ENCODE peak calls at places on chromosome 2, in seven cellular contexts. One of them, this sample, is unnamed.

GRCh38 chr2:169664978-169665930 is 29.0 kb downstream of the CFAP210 start:
- DNase-seq in CD4-positive, alpha-beta T cell: no peak
- DNase-seq in naive thymus-derived CD8-positive, alpha-beta T cell: no peak
- DNase-seq in effector CD4-positive, alpha-beta T cell: no peak
- DNase-seq in skeletal muscle cell: no peak
- DNase-seq in renal cortical epithelial cell: no peak
- DNase-seq in NCI-H460: no peak
- DNase-seq in this sample: no peak

GRCh38 chr2:170817247-170817998 is 736 bp downstream of the GAD1 start:
- DNase-seq in CD4-positive, alpha-beta T cell: no peak
- DNase-seq in naive thymus-derived CD8-positive, alpha-beta T cell: no peak
- DNase-seq in effector CD4-positive, alpha-beta T cell: no peak
- DNase-seq in skeletal muscle cell: no peak
- DNase-seq in renal cortical epithelial cell: peak; percentile 13
- DNase-seq in NCI-H460: no peak
- DNase-seq in this sample: no peak

GRCh38 chr2:20575935-20576597 is 74.8 kb downstream of the HS1BP3 start:
- DNase-seq in CD4-positive, alpha-beta T cell: no peak
- DNase-seq in naive thymus-derived CD8-positive, alpha-beta T cell: no peak
- DNase-seq in effector CD4-positive, alpha-beta T cell: no peak
- DNase-seq in skeletal muscle cell: no peak
- DNase-seq in renal cortical epithelial cell: no peak
- DNase-seq in NCI-H460: no peak
- DNase-seq in this sample: no peak

GRCh38 chr2:184698476-184698875 is 100.1 kb downstream of the ZNF804A start:
- DNase-seq in CD4-positive, alpha-beta T cell: no peak
- DNase-seq in naive thymus-derived CD8-positive, alpha-beta T cell: no peak
- DNase-seq in effector CD4-positive, alpha-beta T cell: no peak
- DNase-seq in skeletal muscle cell: no peak
- DNase-seq in renal cortical epithelial cell: no peak
- DNase-seq in NCI-H460: no peak
- DNase-seq in this sample: no peak

GRCh38 chr2:230441188-230441897 is 25.3 kb downstream of the SP100 start:
- DNase-seq in CD4-positive, alpha-beta T cell: peak; percentile 26
- DNase-seq in naive thymus-derived CD8-positive, alpha-beta T cell: no peak
- DNase-seq in effector CD4-positive, alpha-beta T cell: peak; percentile 20
- DNase-seq in skeletal muscle cell: no peak
- DNase-seq in renal cortical epithelial cell: no peak
- DNase-seq in NCI-H460: no peak
- DNase-seq in this sample: no peak

GRCh38 chr2:43455735-43456642 is 139.8 kb downstream of the THADA start:
- DNase-seq in CD4-positive, alpha-beta T cell: no peak
- DNase-seq in naive thymus-derived CD8-positive, alpha-beta T cell: no peak
- DNase-seq in effector CD4-positive, alpha-beta T cell: no peak
- DNase-seq in skeletal muscle cell: peak; percentile 93
- DNase-seq in renal cortical epithelial cell: peak; percentile 95
- DNase-seq in NCI-H460: no peak
- DNase-seq in this sample: no peak

GRCh38 chr2:23491622-23492336 is 106.8 kb downstream of the KLHL29 start:
- DNase-seq in CD4-positive, alpha-beta T cell: no peak
- DNase-seq in naive thymus-derived CD8-positive, alpha-beta T cell: no peak
- DNase-seq in effector CD4-positive, alpha-beta T cell: no peak
- DNase-seq in skeletal muscle cell: no peak
- DNase-seq in renal cortical epithelial cell: no peak
- DNase-seq in NCI-H460: no peak
- DNase-seq in this sample: no peak

GRCh38 chr2:231935207-231935524 is 9.0 kb upstream of the NPPC start:
- DNase-seq in CD4-positive, alpha-beta T cell: no peak
- DNase-seq in naive thymus-derived CD8-positive, alpha-beta T cell: no peak
- DNase-seq in effector CD4-positive, alpha-beta T cell: no peak
- DNase-seq in skeletal muscle cell: no peak
- DNase-seq in renal cortical epithelial cell: no peak
- DNase-seq in NCI-H460: no peak
- DNase-seq in this sample: no peak

This sample was measured in body of pancreas.